ENCODE peak calls at places on chromosomes 12 and 14, in ten cellular contexts. Z, J, G, K, N, C, Y, U, D and X are unnamed samples.

GRCh38 chr12:20426191-20426590 is 57.9 kb downstream of the PDE3A start:
- DNase-seq in K (no peak), Z (no peak), C (no peak), Y (no peak), U (no peak), N (no peak), G (no peak), J (no peak), D (no peak), X (no peak)

GRCh38 chr14:105047283-105048016 is 17.8 kb downstream of the GPR132 start:
- DNase-seq in G (no peak), C (no peak), Z (no peak), N (no peak), J (no peak), K (no peak), D (no peak), U (no peak), Y (no peak), X (no peak)

GRCh38 chr12:51549637-51550036 is 41.4 kb upstream of the SCN8A start:
- DNase-seq in J (no peak), N (no peak), K (no peak), D (no peak), U (no peak), Z (peak), C (no peak), Y (no peak), G (no peak), X (no peak)

GRCh38 chr12:1047898-1048660 is 57.1 kb downstream of the ERC1 start:
- DNase-seq in Z (no peak), D (no peak), N (no peak), J (no peak), K (no peak), C (no peak), G (no peak), Y (no peak), U (no peak), X (no peak)

GRCh38 chr12:130152386-130152785 is 9.9 kb upstream of the FZD10 start:
- DNase-seq in Y (no peak), J (no peak), K (no peak), C (no peak), N (no peak), D (no peak), U (no peak), G (no peak), Z (no peak), X (no peak)

GRCh38 chr12:39441963-39442894 is 691 bp downstream of the KIF21A start:
- DNase-seq in N (peak), D (no peak), Z (peak), J (peak), Y (peak), C (peak), U (peak), G (no peak), K (no peak), X (no peak)

GRCh38 chr14:54490448-54490805 is 1.6 kb upstream of the GMFB start:
- DNase-seq in N (no peak), G (no peak), D (no peak), Y (no peak), K (no peak), J (no peak), C (no peak), Z (no peak), U (no peak), X (no peak)

GRCh38 chr12:93682846-93683261 is 5.7 kb downstream of the CRADD start:
- DNase-seq in D (no peak), U (no peak), J (peak), G (no peak), Z (no peak), C (no peak), K (no peak), N (no peak), Y (no peak), X (no peak)

GRCh38 chr12:51773145-51773869 is 75.2 kb downstream of the FIGNL2 start:
- DNase-seq in N (no peak), Y (no peak), G (no peak), K (no peak), C (no peak), Z (no peak), J (peak), D (peak), U (no peak), X (no peak)